ENCODE peak calls at places on chromosomes 5 and 9, in four cellular contexts. K, H, I and B are unnamed samples.

GRCh38 chr9:115642285-115642684 is 511.3 kb upstream of the PAPPA start:
- DNase-seq in I (peak), H (no peak), K (no peak), B (no peak)

GRCh38 chr5:38078161-38078560 is 180.2 kb upstream of the EGFLAM start:
- DNase-seq in H (peak), I (peak), K (peak), B (no peak)

GRCh38 chr9:115234094-115234493 is 116.1 kb upstream of the TNC start:
- DNase-seq in K (peak), H (peak), I (peak), B (no peak)

GRCh38 chr9:116070256-116070914 is 83.2 kb upstream of the PAPPA start:
- DNase-seq in I (peak), H (no peak), K (no peak), B (no peak)

GRCh38 chr9:91839926-91840464 is 110.0 kb downstream of the ROR2 start:
- DNase-seq in H (no peak), K (no peak), I (no peak), B (peak)

GRCh38 chr9:109097156-109097555 is 22.6 kb downstream of the TMEM245 start:
- DNase-seq in I (no peak), K (no peak), H (no peak), B (no peak)

GRCh38 chr5:35819026-35819425 is 37.7 kb upstream of the IL7R start:
- DNase-seq in H (peak), K (no peak), I (no peak), B (no peak)

GRCh38 chr9:87703636-87704276 is 22.2 kb upstream of the CTSL start:
- DNase-seq in H (no peak), K (no peak), I (no peak), B (no peak)

GRCh38 chr9:136249881-136250559 is 4.4 kb upstream of the QSOX2 start:
- DNase-seq in K (no peak), I (no peak), H (no peak), B (no peak)

GRCh38 chr9:121604242-121604641 is 47.2 kb upstream of the DAB2IP start:
- DNase-seq in I (no peak), K (peak), H (no peak), B (no peak)

GRCh38 chr5:113435571-113435970 is 782 bp upstream of the TSSK1B start:
- DNase-seq in I (no peak), H (no peak), K (no peak), B (no peak)

GRCh38 chr5:158498959-158499679 is 600.6 kb downstream of the EBF1 start:
- DNase-seq in I (no peak), K (no peak), H (no peak), B (no peak)

GRCh38 chr9:108300296-108301287 is 555.2 kb downstream of the ACTL7B start:
- DNase-seq in H (no peak), K (no peak), I (no peak), B (no peak)

GRCh38 chr5:124738751-124739559 is 7.5 kb downstream of the ZNF608 start:
- DNase-seq in H (peak), K (no peak), I (no peak), B (peak)

GRCh38 chr9:120390637-120391190 is 189.3 kb downstream of the CDK5RAP2 start:
- DNase-seq in K (no peak), I (no peak), H (no peak), B (no peak)

GRCh38 chr9:129803679-129804065 is 688 bp downstream of the TOR1B start:
- DNase-seq in K (no peak), I (peak), H (no peak), B (peak)

GRCh38 chr9:95190413-95190812 is 127.1 kb downstream of the FANCC start:
- DNase-seq in K (no peak), H (no peak), I (no peak), B (no peak)

GRCh38 chr5:98581416-98581999 is 192.0 kb upstream of the RGMB start:
- DNase-seq in H (no peak), I (peak), K (peak), B (no peak)